ENCODE peak calls at places on chromosomes 11 and 22, in four cellular contexts. N, T, Z and L are unnamed samples.
A peak's percentile ranks its signal among the peaks of the same experiment; 100 is the strongest.

GRCh38 chr22:29758959-29759358 is 7.8 kb downstream of the ZMAT5 start:
- DNase-seq in N (no peak), T (no peak), Z (no peak), L (no peak)

GRCh38 chr11:297666-298405 is 1.5 kb downstream of the IFITM5 start:
- DNase-seq in N (peak; percentile 70), T (no peak), Z (peak; percentile 24), L (peak; percentile 21)

GRCh38 chr11:31443802-31444201 is 65.6 kb downstream of the IMMP1L start:
- DNase-seq in N (no peak), T (no peak), Z (no peak), L (no peak)

GRCh38 chr22:37460684-37461083 is 25.5 kb downstream of the MFNG start:
- DNase-seq in N (no peak), T (no peak), Z (no peak), L (no peak)

GRCh38 chr11:1326435-1327063 is 17.1 kb upstream of the TOLLIP start:
- DNase-seq in N (no peak), T (no peak), Z (no peak), L (no peak)

GRCh38 chr11:118488480-118489109 is 38.7 kb upstream of the TTC36 start:
- DNase-seq in N (peak; percentile 67), T (peak; percentile 35), Z (peak; percentile 68), L (peak; percentile 75)

GRCh38 chr11:93842461-93842860 is 8.0 kb downstream of the VSTM5 start:
- DNase-seq in N (peak; percentile 24), T (no peak), Z (no peak), L (no peak)

GRCh38 chr11:127110542-127110941 is 110.0 kb upstream of the KIRREL3 start:
- DNase-seq in N (no peak), T (no peak), Z (no peak), L (no peak)

GRCh38 chr11:118175031-118175531 is 1.4 kb downstream of the SCN2B start:
- DNase-seq in N (no peak), T (no peak), Z (peak; percentile 83), L (no peak)

GRCh38 chr22:26287382-26288228 is 118.3 kb downstream of the SEZ6L start:
- DNase-seq in N (no peak), T (no peak), Z (no peak), L (no peak)

GRCh38 chr22:29581799-29582198 is 886 bp upstream of the NIPSNAP1 start:
- DNase-seq in N (no peak), T (no peak), Z (no peak), L (no peak)

GRCh38 chr22:31339148-31339832 is 6.9 kb downstream of the PATZ1 start:
- DNase-seq in N (no peak), T (no peak), Z (peak; percentile 89), L (no peak)

GRCh38 chr22:49658902-49659280 is 168.8 kb downstream of the BRD1 start:
- DNase-seq in N (no peak), T (no peak), Z (no peak), L (peak; percentile 11)

GRCh38 chr11:95365346-95365745 is 134.3 kb upstream of the SESN3 start:
- DNase-seq in N (no peak), T (no peak), Z (no peak), L (no peak)
- TF ChIP-seq USF2 in N (no peak), T (no peak), Z (no peak), L (no peak)

GRCh38 chr22:38984224-38984623 is 2.1 kb downstream of the APOBEC3B start:
- DNase-seq in N (no peak), T (no peak), Z (no peak), L (no peak)
- TF ChIP-seq CBFB in N (no peak), T (no peak), Z (no peak), L (no peak)

GRCh38 chr11:11464555-11464954 is 111.5 kb upstream of the CSNK2A3 start:
- DNase-seq in N (no peak), T (no peak), Z (no peak), L (no peak)
- TF ChIP-seq MAX in N (no peak), T (no peak), Z (no peak), L (no peak)

GRCh38 chr11:62413060-62413696 is 5.7 kb upstream of the SCGB1A1 start:
- DNase-seq in N (no peak), T (no peak), Z (no peak), L (no peak)

GRCh38 chr11:62411524-62411923 is 7.3 kb upstream of the SCGB1A1 start:
- DNase-seq in N (no peak), T (no peak), Z (no peak), L (no peak)

GRCh38 chr11:62410972-62411371 is 7.9 kb upstream of the SCGB1A1 start:
- DNase-seq in N (no peak), T (no peak), Z (no peak), L (no peak)

GRCh38 chr11:62404918-62405317 is 13.9 kb upstream of the SCGB1A1 start:
- DNase-seq in N (no peak), T (no peak), Z (no peak), L (no peak)

GRCh38 chr11:62409831-62410230 is 9.0 kb upstream of the SCGB1A1 start:
- DNase-seq in N (no peak), T (no peak), Z (no peak), L (no peak)
- TF ChIP-seq USF2 in N (no peak), T (no peak), Z (no peak), L (no peak)

DNA sequence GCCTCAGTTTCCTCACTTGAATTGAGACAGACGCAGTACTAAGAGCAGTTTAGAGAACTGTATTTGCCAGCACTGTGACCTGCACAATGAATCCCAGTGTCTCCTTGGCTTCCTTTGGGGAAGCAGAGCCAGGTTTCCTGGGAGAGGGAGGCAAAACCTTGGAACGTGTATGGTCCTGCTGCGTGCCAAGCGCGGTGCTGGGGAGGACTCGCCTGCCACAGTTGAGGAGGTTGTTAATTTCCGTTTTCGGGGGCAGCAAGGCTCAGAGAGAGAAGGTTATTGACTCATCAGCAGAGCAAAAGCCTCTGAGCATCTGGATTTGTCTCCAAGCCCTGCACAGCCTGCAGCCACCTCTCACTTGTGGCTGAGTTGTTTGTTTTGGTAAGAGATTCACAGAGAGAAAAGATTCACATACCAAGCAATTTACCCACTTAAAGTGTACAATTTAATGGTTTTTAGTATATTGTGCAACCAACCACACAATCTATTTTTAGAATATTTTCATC is 10.8 kb downstream of the SYT12 start:
- DNase-seq in N (no peak), T (no peak), Z (no peak), L (no peak)
- TF ChIP-seq CBFB in N (no peak), T (no peak), Z (no peak), L (no peak)

GRCh38 chr11:107496011-107496410 is 38.4 kb upstream of the CWF19L2 start:
- DNase-seq in N (no peak), T (no peak), Z (peak; percentile 21), L (no peak)
- TF ChIP-seq MAX in N (no peak), T (no peak), Z (no peak), L (no peak)

DNA sequence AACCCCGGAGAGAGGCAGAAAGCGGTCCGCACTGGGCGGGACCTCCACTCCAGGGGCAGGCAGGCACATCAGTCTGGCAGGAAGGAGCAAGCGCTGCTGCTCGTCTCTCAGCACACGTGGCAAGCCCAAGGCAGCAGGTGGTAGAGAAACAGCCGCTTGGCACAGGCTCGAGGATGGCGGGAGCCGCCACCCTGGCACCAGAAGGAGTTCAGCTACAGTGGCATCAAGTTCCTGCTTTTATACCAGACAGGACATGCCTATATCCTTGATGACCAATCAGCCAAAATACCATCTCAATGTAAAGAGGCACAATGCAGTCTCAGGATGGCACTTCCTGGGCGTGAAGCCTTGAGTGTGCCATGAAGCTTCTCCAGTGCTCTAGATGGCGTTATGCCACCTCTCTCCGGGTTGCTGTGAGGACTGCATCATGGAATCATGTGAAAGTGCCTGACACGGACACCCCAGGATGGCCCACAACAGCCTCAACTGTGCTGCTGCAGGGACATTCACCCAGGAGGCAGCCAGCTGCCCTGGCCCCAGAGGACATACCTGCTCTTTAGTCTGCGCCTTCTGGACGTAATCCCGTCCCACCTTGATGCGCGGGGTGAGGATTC is 64.8 kb downstream of the APOL1 start:
- DNase-seq in N (no peak), T (no peak), Z (no peak), L (no peak)
- TF ChIP-seq USF2 in N (no peak), T (no peak), Z (no peak), L (no peak)